ENCODE peak calls at places on chromosome 14, in five cellular contexts. T is brain microvascular endothelial cell; F is pons; X is pulmonary artery endothelial cell; U is stimulated activated CD4-positive, alpha-beta T cell treated with anti-CD3 and anti-CD28 coated beads, Interleukin-4, amount 100 ng/mL, for 48 hours. D is an unnamed sample.

GRCh38 chr14:100654814-100655795 is 67.9 kb upstream of the BEGAIN start:
- DNase-seq in T (no peak), F (no peak), X (no peak), U (peak), D (no peak)

GRCh38 chr14:94392510-94392935 is 4.1 kb upstream of the SERPINA1 start:
- DNase-seq in T (peak), F (peak), X (no peak), U (no peak), D (peak)

GRCh38 chr14:75254381-75254821 is 24.2 kb upstream of the FOS start:
- DNase-seq in T (no peak), F (no peak), X (no peak), U (no peak), D (no peak)

GRCh38 chr14:22554706-22555572 is 34.1 kb downstream of the DAD1 start:
- DNase-seq in T (no peak), F (no peak), X (no peak), U (no peak), D (no peak)

GRCh38 chr14:27573018-27573417 is 975.2 kb upstream of the NOVA1 start:
- DNase-seq in T (no peak), F (no peak), X (no peak), U (no peak), D (no peak)

GRCh38 chr14:69666112-69666511 is 54.7 kb downstream of the SUSD6 start:
- DNase-seq in T (no peak), F (no peak), X (no peak), U (no peak), D (no peak)

GRCh38 chr14:53412819-53413664 is 259.9 kb upstream of the DDHD1 start:
- DNase-seq in T (no peak), F (no peak), X (no peak), U (no peak), D (no peak)

GRCh38 chr14:61839452-61839851 is 77.2 kb downstream of the SNAPC1 start:
- DNase-seq in T (peak), F (no peak), X (peak), U (no peak), D (no peak)

GRCh38 chr14:25836647-25837046 is 761.2 kb downstream of the NOVA1 start:
- DNase-seq in T (no peak), F (no peak), X (no peak), U (no peak), D (no peak)

GRCh38 chr14:104942586-104942985 is 17.9 kb downstream of the PLD4 start:
- DNase-seq in T (no peak), F (no peak), X (no peak), U (no peak), D (no peak)

GRCh38 chr14:84969501-84969900 is 560.4 kb upstream of the FLRT2 start:
- DNase-seq in T (no peak), F (no peak), X (no peak), U (no peak), D (no peak)

GRCh38 chr14:103267226-103267625 is 66.8 kb upstream of the EIF5 start:
- DNase-seq in T (no peak), F (no peak), X (no peak), U (no peak), D (no peak)

GRCh38 chr14:102824832-102825231 is 47.6 kb downstream of the TRAF3 start:
- DNase-seq in T (peak), F (peak), X (no peak), U (no peak), D (no peak)

GRCh38 chr14:68084256-68084655 is 264.7 kb downstream of the RAD51B start:
- DNase-seq in T (peak), F (no peak), X (no peak), U (no peak), D (no peak)

GRCh38 chr14:21748869-21749303 is 75.3 kb upstream of the OR4E1 start:
- DNase-seq in T (peak), F (peak), X (no peak), U (peak), D (no peak)

GRCh38 chr14:72856530-72857264 is 37.2 kb downstream of the DPF3 start:
- DNase-seq in T (no peak), F (no peak), X (no peak), U (no peak), D (no peak)

GRCh38 chr14:50229646-50230045 is 1.7 kb downstream of the SOS2 start:
- DNase-seq in T (no peak), F (no peak), X (no peak), U (no peak), D (no peak)

GRCh38 chr14:100263141-100263540 is 24.2 kb downstream of the YY1 start:
- DNase-seq in T (no peak), F (no peak), X (no peak), U (no peak), D (no peak)

GRCh38 chr14:100108042-100108825 is 43.0 kb downstream of the EVL start:
- DNase-seq in T (peak), F (peak), X (no peak), U (peak), D (peak)

GRCh38 chr14:71645656-71646055 is 286.6 kb upstream of the RGS6 start:
- DNase-seq in T (peak), F (no peak), X (no peak), U (no peak), D (no peak)

GRCh38 chr14:57712698-57713097 is 153.2 kb downstream of the SLC35F4 start:
- DNase-seq in T (no peak), F (no peak), X (no peak), U (no peak), D (no peak)

GRCh38 chr14:54261283-54261682 is 135.5 kb upstream of the CDKN3 start:
- DNase-seq in T (no peak), F (no peak), X (no peak), U (no peak), D (no peak)

GRCh38 chr14:99537399-99537798 is 56.2 kb downstream of the CCNK start:
- DNase-seq in T (peak), F (no peak), X (no peak), U (no peak), D (no peak)

GRCh38 chr14:83611906-83612305 is 1918.0 kb upstream of the FLRT2 start:
- DNase-seq in T (no peak), F (no peak), X (no peak), U (no peak), D (no peak)

GRCh38 chr14:104514156-104514848 is 65.3 kb upstream of the C14orf180 start:
- DNase-seq in T (no peak), F (no peak), X (no peak), U (no peak), D (no peak)

GRCh38 chr14:31934767-31935266 is 142.3 kb upstream of the ARHGAP5 start:
- DNase-seq in T (peak), F (peak), X (no peak), U (no peak), D (no peak)

GRCh38 chr14:100305446-100306255 is 593 bp downstream of the SLC25A29 start:
- DNase-seq in T (no peak), F (no peak), X (no peak), U (no peak), D (no peak)

GRCh38 chr14:104386281-104386841 is 193.2 kb upstream of the C14orf180 start:
- DNase-seq in T (no peak), F (no peak), X (no peak), U (no peak), D (no peak)

GRCh38 chr14:60757617-60758016 is 23.1 kb downstream of the MNAT1 start:
- DNase-seq in T (no peak), F (no peak), X (peak), U (no peak), D (no peak)

GRCh38 chr14:89466460-89466859 is 49.4 kb upstream of the FOXN3 start:
- DNase-seq in T (no peak), F (no peak), X (no peak), U (no peak), D (peak)

GRCh38 chr14:76761849-76762616 is 765 bp downstream of the VASH1 start:
- DNase-seq in T (no peak), F (no peak), X (no peak), U (no peak), D (no peak)

GRCh38 chr14:61238611-61239010 is 42.5 kb downstream of the TMEM30B start:
- DNase-seq in T (no peak), F (no peak), X (no peak), U (no peak), D (no peak)

D was measured in HL-60.